ENCODE peak calls at places on chromosome 13, in five cellular contexts. U is HepG2, J is breast epithelium, Y is heart left ventricle, G is transverse colon. P is an unnamed sample.

GRCh38 chr13:48040059-48040458 is 2.5 kb downstream of the NUDT15 start:
- DNase-seq in U (no peak), Y (no peak), G (no peak), J (no peak), P (no peak)

GRCh38 chr13:31067416-31068118 is 94.1 kb downstream of the HSPH1 start:
- DNase-seq in U (no peak), Y (no peak), J (no peak), G (no peak), P (no peak)

GRCh38 chr13:45101327-45102018 is 18.8 kb upstream of the GTF2F2 start:
- DNase-seq in Y (no peak), G (no peak), J (no peak), U (no peak), P (no peak)

GRCh38 chr13:98927954-98928927 is 49.6 kb downstream of the DOCK9 start:
- DNase-seq in J (no peak), U (peak; percentile 12), G (no peak), Y (peak; percentile 68), P (no peak)

GRCh38 chr13:28411859-28412353 is 83.0 kb downstream of the FLT1 start:
- DNase-seq in U (no peak), Y (no peak), G (no peak), J (no peak), P (no peak)

GRCh38 chr13:113153810-113154748 is 4.4 kb upstream of the PROZ start:
- DNase-seq in J (peak; percentile 73), G (peak; percentile 85), Y (peak; percentile 83), U (peak; percentile 49), P (peak; percentile 85)

GRCh38 chr13:66994498-66995365 is 235.4 kb downstream of the PCDH9 start:
- DNase-seq in Y (no peak), G (no peak), J (no peak), U (no peak), P (no peak)

GRCh38 chr13:28040977-28041376 is 52.5 kb upstream of the URAD start:
- DNase-seq in Y (no peak), G (no peak), U (no peak), J (no peak), P (no peak)

GRCh38 chr13:50668044-50668443 is 175.4 kb downstream of the DLEU7 start:
- DNase-seq in Y (no peak), G (no peak), J (no peak), U (no peak), P (no peak)

GRCh38 chr13:78736142-78736541 is 77.2 kb upstream of the OBI1 start:
- DNase-seq in Y (no peak), U (no peak), J (no peak), G (no peak), P (no peak)

GRCh38 chr13:112606125-112607001 is 18.4 kb upstream of the TUBGCP3 start:
- DNase-seq in U (peak; percentile 65), Y (peak; percentile 93), G (peak; percentile 95), J (peak; percentile 73), P (peak; percentile 93)

GRCh38 chr13:49098198-49098597 is 121.9 kb upstream of the MLNR start:
- DNase-seq in U (no peak), G (no peak), J (peak; percentile 45), Y (peak; percentile 27), P (peak; percentile 58)

GRCh38 chr13:43546260-43546659 is 240.5 kb downstream of the ENOX1 start:
- DNase-seq in U (no peak), Y (peak; percentile 49), G (no peak), J (no peak), P (no peak)

GRCh38 chr13:26440111-26440510 is 117.4 kb upstream of the WASF3 start:
- DNase-seq in U (no peak), J (no peak), Y (no peak), G (no peak), P (no peak)

GRCh38 chr13:36979361-36980040 is 19.6 kb downstream of the ALG5 start:
- DNase-seq in Y (no peak), U (no peak), G (no peak), J (no peak), P (no peak)

GRCh38 chr13:21675095-21676007 is 4.5 kb downstream of the FGF9 start:
- DNase-seq in J (no peak), U (no peak), Y (peak; percentile 56), G (peak; percentile 54), P (peak; percentile 62)

GRCh38 chr13:18948012-18948663 is 233.5 kb downstream of the TUBA3C start:
- DNase-seq in U (no peak), G (no peak), Y (no peak), J (no peak), P (no peak)

GRCh38 chr13:111597041-111598017 is 276.9 kb downstream of the TEX29 start:
- DNase-seq in Y (no peak), J (no peak), G (no peak), U (no peak), P (no peak)

GRCh38 chr13:87129602-87130300 is 541.4 kb upstream of the SLITRK5 start:
- DNase-seq in G (no peak), J (no peak), Y (no peak), U (no peak), P (no peak)

GRCh38 chr13:22915442-22916082 is 265.2 kb upstream of the SGCG start:
- DNase-seq in J (no peak), U (no peak), Y (no peak), G (peak; percentile 68), P (peak; percentile 57)
- TF ChIP-seq POLR2A in J (no peak), U (no peak), Y (no peak), G (no peak), P (no peak)

GRCh38 chr13:110185696-110186095 is 121.3 kb downstream of the COL4A1 start:
- DNase-seq in Y (no peak), U (no peak), G (no peak), J (no peak), P (no peak)
- H3K4me1 ChIP-seq in Y (peaks cover 3% of the 10 kb centered on the region), U (no peaks in the 10 kb centered on the region), G (no peaks in the 10 kb centered on the region), J (no peaks in the 10 kb centered on the region), P (no peaks in the 10 kb centered on the region)

GRCh38 chr13:46796515-46797467 is at the start of gene ESD:
- DNase-seq in Y (peak; percentile 94), J (peak; percentile 88), G (peak; percentile 95), U (peak; percentile 90), P (peak; percentile 95)
- TF ChIP-seq POLR2A in Y (peak; percentile 82), J (no peak), G (peak; percentile 85), U (peak; percentile 75), P (peak; percentile 78)

DNA sequence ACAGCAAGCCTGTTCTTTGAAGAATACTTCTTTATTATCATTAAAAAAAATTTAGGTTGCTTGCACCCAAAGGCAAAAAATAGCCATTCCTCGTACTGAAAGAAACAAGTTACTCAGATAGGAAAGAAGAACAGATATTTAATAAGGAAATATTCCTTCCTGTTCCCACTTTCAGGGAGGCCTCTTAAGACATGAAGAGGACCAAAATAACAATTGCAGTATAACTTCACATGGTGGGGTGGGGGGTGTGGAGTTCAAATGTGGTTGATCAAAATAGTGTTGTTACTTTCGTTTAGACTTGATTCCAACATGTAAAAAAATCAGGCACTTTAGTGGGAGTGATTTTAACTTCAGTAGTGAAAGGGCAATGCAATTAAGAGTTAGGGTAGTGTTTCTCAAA is 3.6 kb downstream of the RGCC start:
- DNase-seq in U (no peak), J (no peak), G (no peak), Y (no peak), P (no peak)
- H3K4me1 ChIP-seq in U (peaks cover 13% of the 10 kb centered on the region), J (no peaks in the 10 kb centered on the region), G (peaks cover 26% of the 10 kb centered on the region), Y (peaks cover 17% of the 10 kb centered on the region), P (peaks cover 21% of the 10 kb centered on the region)